ENCODE peak calls at places on chromosome 16, in six cellular contexts. S is HTR-8/SVneo; B is CD4-positive, alpha-beta memory T cell; K is NCI-H460; C is NCI-H446; A is stimulated activated naive B cell treated with anti-CD40 and anti-IgM and Interleukin-4, amounts not matched to agents 10 μg/mL and 1 μg/mL and 100 μg/mL, for 72 hours. U is an unnamed sample.

GRCh38 chr16:8907096-8907495 is 24.9 kb downstream of the LITAFD start:
- DNase-seq in B (no peak), C (no peak), A (no peak), S (no peak), K (no peak), U (no peak)

GRCh38 chr16:57422026-57422944 is 17.7 kb downstream of the CCL17 start:
- DNase-seq in B (no peak), S (no peak), C (no peak), K (peak), A (no peak), U (peak)

GRCh38 chr16:81621496-81621895 is 157.6 kb upstream of the PLCG2 start:
- DNase-seq in A (no peak), K (no peak), S (no peak), B (no peak), C (no peak), U (no peak)

GRCh38 chr16:69073181-69073669 is 32.2 kb upstream of the HAS3 start:
- DNase-seq in B (no peak), S (peak), K (peak), C (no peak), A (no peak), U (peak)

GRCh38 chr16:15607700-15608396 is 35.1 kb downstream of the MARF1 start:
- DNase-seq in K (peak), B (no peak), C (no peak), A (no peak), S (no peak), U (peak)

GRCh38 chr16:23103603-23104002 is 45.6 kb downstream of the USP31 start:
- DNase-seq in S (no peak), A (no peak), B (no peak), C (no peak), K (no peak), U (no peak)

GRCh38 chr16:66585477-66586239 is 6.4 kb downstream of the CMTM2 start:
- DNase-seq in B (no peak), K (no peak), C (no peak), A (no peak), S (no peak), U (no peak)

GRCh38 chr16:88685156-88686061 is 898 bp downstream of the SNAI3 start:
- DNase-seq in A (no peak), B (peak), C (no peak), S (peak), K (no peak), U (peak)

GRCh38 chr16:6148361-6148760 is 1050.8 kb upstream of the EEF2KMT start:
- DNase-seq in C (no peak), B (no peak), A (no peak), S (no peak), K (no peak), U (no peak)

GRCh38 chr16:65947951-65948350 is 418.5 kb upstream of the CDH5 start:
- DNase-seq in S (no peak), A (no peak), B (no peak), C (no peak), K (no peak), U (no peak)

GRCh38 chr16:75580-76501 is 2.2 kb upstream of the MPG start:
- DNase-seq in S (peak), B (no peak), K (no peak), A (no peak), C (no peak), U (peak)

GRCh38 chr16:57372372-57373116 is at the start of gene CX3CL1:
- DNase-seq in K (no peak), A (peak), B (no peak), C (no peak), S (no peak), U (peak)

GRCh38 chr16:14564881-14565687 is 65.0 kb downstream of the PARN start:
- DNase-seq in S (no peak), K (no peak), A (no peak), C (no peak), B (no peak), U (peak)

GRCh38 chr16:52256310-52257078 is 290.4 kb downstream of the TOX3 start:
- DNase-seq in K (no peak), A (no peak), C (no peak), S (no peak), B (no peak), U (no peak)

GRCh38 chr16:22375117-22375962 is 921 bp upstream of the CDR2 start:
- DNase-seq in A (no peak), S (no peak), C (no peak), B (no peak), K (no peak), U (no peak)

GRCh38 chr16:22077700-22078313 is 14.5 kb upstream of the VWA3A start:
- DNase-seq in C (peak), B (peak), A (peak), K (peak), S (peak), U (peak)

GRCh38 chr16:56325956-56326355 is 99.4 kb downstream of the AMFR start:
- DNase-seq in K (no peak), C (no peak), B (no peak), A (no peak), S (no peak), U (no peak)

U was measured in SJSA1.